ENCODE peak calls at places on chromosomes 16 and 17, in six cellular contexts. N, F, G, D, A and Z are unnamed samples.

GRCh38 chr16:2093793-2094192 is 41.9 kb downstream of the PKD1 start:
- DNase-seq in N (no peak), F (no peak), D (no peak), A (no peak), G (no peak), Z (no peak)

GRCh38 chr16:67886387-67886786 is 1.7 kb downstream of the NRN1L start:
- DNase-seq in D (no peak), G (no peak), A (no peak), F (no peak), N (no peak), Z (no peak)

GRCh38 chr17:81106716-81107115 is 58.6 kb upstream of the PVALEF start:
- DNase-seq in G (no peak), F (no peak), A (no peak), D (no peak), N (no peak), Z (no peak)

GRCh38 chr16:85402910-85403692 is 210.0 kb upstream of the GSE1 start:
- DNase-seq in A (peak), G (no peak), F (no peak), D (no peak), N (no peak), Z (no peak)

GRCh38 chr16:4390266-4391260 is 18.9 kb downstream of the VASN start:
- DNase-seq in D (no peak), G (no peak), F (no peak), N (no peak), A (no peak), Z (no peak)

GRCh38 chr16:27455700-27456099 is 53.7 kb downstream of the IL21R start:
- DNase-seq in N (no peak), F (no peak), A (no peak), D (no peak), G (no peak), Z (no peak)

GRCh38 chr16:67977005-67977404 is 3.3 kb downstream of the DPEP3 start:
- DNase-seq in N (no peak), D (no peak), G (no peak), A (no peak), F (no peak), Z (no peak)

GRCh38 chr17:15782809-15783208 is 50.7 kb downstream of the TBC1D26 start:
- DNase-seq in N (no peak), A (peak), D (no peak), F (peak), G (no peak), Z (no peak)

GRCh38 chr17:64336760-64337413 is 53.8 kb downstream of the PECAM1 start:
- DNase-seq in G (no peak), F (no peak), A (no peak), D (no peak), N (no peak), Z (no peak)

GRCh38 chr16:65415460-65415859 is 293.6 kb upstream of the CDH11 start:
- DNase-seq in N (no peak), F (no peak), G (no peak), D (no peak), A (no peak), Z (no peak)

GRCh38 chr16:49078104-49078503 is 203.5 kb downstream of the CBLN1 start:
- DNase-seq in D (no peak), A (no peak), N (no peak), F (no peak), G (no peak), Z (no peak)

GRCh38 chr17:50867856-50868438 is 1.8 kb upstream of the TOB1 start:
- DNase-seq in N (no peak), G (no peak), A (no peak), F (no peak), D (no peak), Z (no peak)